ENCODE peak calls at places on chromosomes 5 and 9, in nine cellular contexts. Z, I, O, M, E, K, S, G and J are unnamed samples.

GRCh38 chr5:22779499-22779898 is 73.6 kb downstream of the CDH12 start:
- DNase-seq in I (no peak), Z (no peak), S (no peak), G (no peak), M (no peak), E (no peak), O (no peak), K (no peak), J (no peak)

GRCh38 chr9:95839012-95839411 is 36.5 kb upstream of the ERCC6L2 start:
- DNase-seq in E (no peak), I (no peak), Z (no peak), K (no peak), G (no peak), S (no peak), O (no peak), M (no peak), J (no peak)

GRCh38 chr5:35876922-35877321 is 20.2 kb downstream of the IL7R start:
- DNase-seq in E (no peak), M (peak; percentile 34), O (peak; percentile 52), Z (no peak), I (no peak), K (no peak), G (no peak), S (no peak), J (no peak)

GRCh38 chr5:118592234-118592633 is 396.1 kb downstream of the DTWD2 start:
- DNase-seq in S (no peak), O (no peak), G (no peak), Z (no peak), E (no peak), I (no peak), M (no peak), K (no peak), J (no peak)

GRCh38 chr5:150245111-150245789 is 44.3 kb downstream of the CAMK2A start:
- DNase-seq in M (no peak), Z (no peak), I (no peak), K (no peak), O (no peak), E (no peak), G (no peak), S (no peak), J (no peak)

GRCh38 chr5:1029945-1030625 is 21.5 kb downstream of the NKD2 start:
- DNase-seq in E (no peak), I (no peak), M (no peak), K (no peak), O (no peak), G (no peak), Z (no peak), S (no peak), J (no peak)

GRCh38 chr9:17802249-17802857 is 223.5 kb downstream of the SH3GL2 start:
- DNase-seq in O (no peak), Z (no peak), I (no peak), S (no peak), M (peak; percentile 20), G (no peak), K (no peak), E (no peak), J (peak; percentile 6)

GRCh38 chr5:123088031-123088805 is 823 bp upstream of the PRDM6 start:
- DNase-seq in M (no peak), S (no peak), K (no peak), I (no peak), O (no peak), Z (no peak), G (no peak), E (no peak), J (no peak)

GRCh38 chr5:39605966-39606591 is 181.3 kb upstream of the DAB2 start:
- DNase-seq in M (peak; percentile 71), E (no peak), I (no peak), K (no peak), O (peak; percentile 33), S (no peak), G (no peak), Z (no peak), J (no peak)

GRCh38 chr9:110767559-110768063 is 99.0 kb downstream of the MUSK start:
- DNase-seq in E (no peak), S (no peak), M (no peak), G (no peak), I (no peak), Z (no peak), K (peak; percentile 21), O (peak; percentile 36), J (no peak)

GRCh38 chr9:133619791-133620190 is 10.6 kb upstream of the FAM163B start:
- DNase-seq in E (no peak), K (no peak), I (peak; percentile 45), O (no peak), G (no peak), M (no peak), S (peak; percentile 78), Z (peak; percentile 31), J (peak; percentile 67)